ENCODE peak calls at places on chromosomes 13 and 19, in five cellular contexts. K is Panc1; T is stimulated activated naive CD8-positive, alpha-beta T cell treated with anti-CD3 and anti-CD28 coated beads, Interleukin-15, amount 100 ng/mL, for 72 hours; I is left cardiac atrium; W is K562. F is an unnamed sample.

GRCh38 chr19:5953680-5954213 is 24.2 kb downstream of the RANBP3 start:
- ATAC-seq in K (no peak), W (peak), T (peak), I (peak), F (no peak)

GRCh38 chr19:3479177-3479818 is 1.0 kb downstream of the SMIM24 start:
- ATAC-seq in T (peak), I (no peak), W (peak), K (no peak), F (peak)

GRCh38 chr19:3450796-3451411 is 29.4 kb downstream of the SMIM24 start:
- ATAC-seq in T (no peak), K (peak), W (peak), I (peak), F (peak)

GRCh38 chr19:2714531-2715269 is 6.5 kb downstream of the DIRAS1 start:
- ATAC-seq in T (no peak), I (no peak), K (no peak), W (no peak), F (no peak)

GRCh38 chr19:39858541-39858940 is 12.4 kb upstream of the FBL start:
- ATAC-seq in W (peak), I (no peak), K (peak), T (no peak), F (no peak)

GRCh38 chr13:24147570-24147963 is 13.0 kb upstream of the SPATA13 start:
- ATAC-seq in I (no peak), W (no peak), T (no peak), K (no peak), F (no peak)

GRCh38 chr13:21149568-21149967 is 26.8 kb downstream of the SKA3 start:
- ATAC-seq in W (peak), T (peak), I (peak), K (no peak), F (peak)

GRCh38 chr13:111853766-111854165 is 213.2 kb upstream of the SOX1 start:
- ATAC-seq in I (no peak), K (no peak), W (no peak), T (no peak), F (no peak)

GRCh38 chr13:114263590-114263989 is 17.8 kb upstream of the UPF3A start:
- ATAC-seq in K (no peak), I (no peak), W (no peak), T (peak), F (no peak)

GRCh38 chr13:44266772-44267171 is 106.9 kb upstream of the SERP2 start:
- ATAC-seq in K (no peak), T (no peak), W (no peak), I (no peak), F (no peak)

GRCh38 chr13:50951366-50951765 is 41.8 kb downstream of the RNASEH2B start:
- ATAC-seq in K (no peak), T (no peak), I (no peak), W (no peak), F (no peak)

GRCh38 chr13:46355088-46355468 is 32.0 kb downstream of the RUBCNL start:
- ATAC-seq in T (no peak), I (no peak), W (no peak), K (no peak), F (peak)

GRCh38 chr13:27113436-27113835 is 58.2 kb downstream of the USP12 start:
- ATAC-seq in W (no peak), I (no peak), K (no peak), T (no peak), F (no peak)

GRCh38 chr19:40639638-40639982 is 38.4 kb downstream of the LTBP4 start:
- ATAC-seq in K (no peak), T (no peak), W (no peak), I (peak), F (no peak)

GRCh38 chr19:35084078-35084762 is 31.4 kb upstream of the FXYD3 start:
- ATAC-seq in T (no peak), K (no peak), I (no peak), W (no peak), F (no peak)

GRCh38 chr13:72960541-72960940 is 98.3 kb upstream of the KLF5 start:
- ATAC-seq in T (no peak), K (no peak), I (no peak), W (no peak), F (no peak)

GRCh38 chr19:7415857-7416371 is 67.2 kb downstream of the ARHGEF18 start:
- ATAC-seq in W (no peak), I (no peak), K (no peak), T (no peak), F (no peak)

GRCh38 chr13:40119852-40120251 is 464.4 kb downstream of the COG6 start:
- ATAC-seq in T (no peak), W (no peak), I (no peak), K (no peak), F (no peak)

GRCh38 chr13:91546865-91547264 is 148.4 kb downstream of the GPC5 start:
- ATAC-seq in T (no peak), W (no peak), I (no peak), K (no peak), F (no peak)

GRCh38 chr13:48038763-48039162 is 1.2 kb downstream of the NUDT15 start:
- ATAC-seq in K (no peak), W (no peak), T (no peak), I (no peak), F (no peak)

GRCh38 chr13:72737033-72737432 is 9.3 kb downstream of the BORA start:
- ATAC-seq in W (no peak), I (no peak), T (no peak), K (no peak), F (no peak)

GRCh38 chr19:460877-461609 is at the start of gene SHC2:
- ATAC-seq in K (no peak), T (no peak), I (peak), W (no peak), F (no peak)

GRCh38 chr13:100828226-100828625 is 153.6 kb upstream of the TMTC4 start:
- ATAC-seq in W (no peak), T (no peak), I (no peak), K (no peak), F (peak)

GRCh38 chr19:3066482-3067049 is 4.3 kb upstream of the TLE5 start:
- ATAC-seq in I (no peak), T (no peak), W (no peak), K (no peak), F (no peak)

GRCh38 chr13:87667686-87668085 is 3.5 kb upstream of the SLITRK5 start:
- ATAC-seq in W (no peak), K (no peak), T (no peak), I (no peak), F (no peak)

GRCh38 chr13:76848596-76848995 is 37.6 kb downstream of the KCTD12 start:
- ATAC-seq in I (peak), T (no peak), W (no peak), K (no peak), F (no peak)

GRCh38 chr19:11581740-11582139 is 4.3 kb upstream of the ACP5 start:
- ATAC-seq in W (peak), I (no peak), K (no peak), T (peak), F (no peak)

GRCh38 chr13:91459485-91459884 is 61.1 kb downstream of the GPC5 start:
- ATAC-seq in K (no peak), T (no peak), W (peak), I (no peak), F (no peak)

GRCh38 chr13:43911871-43912270 is 32.2 kb downstream of the LACC1 start:
- ATAC-seq in T (no peak), K (no peak), W (no peak), I (no peak), F (no peak)

GRCh38 chr19:46069841-46070341 is 29.1 kb upstream of the IGFL4 start:
- ATAC-seq in K (no peak), I (no peak), W (no peak), T (no peak), F (no peak)

GRCh38 chr13:94712812-94713555 is 639 bp upstream of the SOX21 start:
- ATAC-seq in T (peak), W (peak), I (peak), K (peak), F (peak)

GRCh38 chr13:100051070-100051469 is 37.8 kb upstream of the PCCA start:
- ATAC-seq in I (no peak), K (no peak), W (no peak), T (no peak), F (no peak)

GRCh38 chr13:36371185-36371584 is 25.0 kb upstream of the SPART start:
- ATAC-seq in T (no peak), W (no peak), I (no peak), K (no peak), F (no peak)

GRCh38 chr13:99312493-99312883 is 5.3 kb upstream of the GPR183 start:
- ATAC-seq in I (peak), K (no peak), W (no peak), T (no peak), F (no peak)

GRCh38 chr13:61765181-61765742 is 349.6 kb upstream of the PCDH20 start:
- ATAC-seq in I (no peak), W (no peak), T (no peak), K (no peak), F (no peak)

GRCh38 chr13:112870062-112870352 is 99.0 kb upstream of the MCF2L start:
- ATAC-seq in T (no peak), K (no peak), W (no peak), I (no peak), F (no peak)

GRCh38 chr13:23386533-23386932 is 47.0 kb downstream of the SACS start:
- ATAC-seq in K (no peak), T (peak), I (no peak), W (no peak), F (no peak)

F was measured in SK-N-SH treated with all-trans-retinoic acid at 6 μM for 48 hours.